ENCODE peak calls at places on chromosomes 5 and 9, in four cellular contexts. J is body of pancreas, S is WERI-Rb-1, Q is lower lobe of right lung. Z is an unnamed sample.

GRCh38 chr9:98518556-98518955 is 190.2 kb downstream of the GABBR2 start:
- DNase-seq in S (no peak), J (no peak), Q (no peak), Z (no peak)

GRCh38 chr9:116087246-116087645 is 66.3 kb upstream of the PAPPA start:
- DNase-seq in J (peak; percentile 5), S (peak; percentile 61), Q (peak; percentile 66), Z (no peak)

GRCh38 chr5:110088676-110089436 is 399.1 kb downstream of the MAN2A1 start:
- DNase-seq in S (no peak), J (no peak), Q (no peak), Z (no peak)

GRCh38 chr9:9003184-9003583 is 1203.6 kb upstream of the DMAC1 start:
- DNase-seq in J (peak; percentile 3), Q (no peak), S (peak; percentile 39), Z (no peak)

GRCh38 chr5:36279054-36279698 is 22.5 kb downstream of the RANBP3L start:
- DNase-seq in Q (no peak), S (no peak), J (no peak), Z (no peak)

GRCh38 chr9:93207326-93207814 is 23.4 kb downstream of the WNK2 start:
- DNase-seq in Q (peak; percentile 40), J (peak; percentile 58), S (peak; percentile 57), Z (peak; percentile 63)

GRCh38 chr9:136093995-136094881 is 851 bp downstream of the NACC2 start:
- DNase-seq in J (peak; percentile 80), S (peak; percentile 67), Q (peak; percentile 86), Z (peak; percentile 65)

GRCh38 chr5:5583023-5583765 is 160.7 kb downstream of the ICE1 start:
- DNase-seq in Q (no peak), J (no peak), S (no peak), Z (no peak)

GRCh38 chr5:59126665-59127354 is 543.9 kb downstream of the RAB3C start:
- DNase-seq in S (no peak), J (no peak), Q (no peak), Z (peak; percentile 20)

GRCh38 chr9:71663216-71663615 is 105.1 kb downstream of the CEMIP2 start:
- DNase-seq in Q (no peak), J (no peak), S (no peak), Z (no peak)

GRCh38 chr9:4622016-4622415 is 40.1 kb upstream of the PLPP6 start:
- DNase-seq in Q (no peak), J (no peak), S (no peak), Z (no peak)

GRCh38 chr9:116275418-116276295 is 122.1 kb downstream of the PAPPA start:
- DNase-seq in Q (no peak), S (no peak), J (peak; percentile 4), Z (no peak)

GRCh38 chr5:137635521-137635921 is 100.4 kb downstream of the KLHL3 start:
- DNase-seq in S (no peak), Q (no peak), J (no peak), Z (no peak)
- H3K27ac ChIP-seq in S (no peak overlapping the region), Q (no peak overlapping the region), J (no peak overlapping the region), Z (no peak overlapping the region)

GRCh38 chr9:34577635-34578240 is 11.8 kb downstream of the CNTFR start:
- DNase-seq in S (peak; percentile 68), Q (no peak), J (no peak), Z (no peak)
- H3K4me3 ChIP-seq in S (peak overlapping the region; percentile 18), Q (peak overlapping the region; percentile 34), J (no peak overlapping the region), Z (peak overlapping the region; percentile 25)

DNA sequence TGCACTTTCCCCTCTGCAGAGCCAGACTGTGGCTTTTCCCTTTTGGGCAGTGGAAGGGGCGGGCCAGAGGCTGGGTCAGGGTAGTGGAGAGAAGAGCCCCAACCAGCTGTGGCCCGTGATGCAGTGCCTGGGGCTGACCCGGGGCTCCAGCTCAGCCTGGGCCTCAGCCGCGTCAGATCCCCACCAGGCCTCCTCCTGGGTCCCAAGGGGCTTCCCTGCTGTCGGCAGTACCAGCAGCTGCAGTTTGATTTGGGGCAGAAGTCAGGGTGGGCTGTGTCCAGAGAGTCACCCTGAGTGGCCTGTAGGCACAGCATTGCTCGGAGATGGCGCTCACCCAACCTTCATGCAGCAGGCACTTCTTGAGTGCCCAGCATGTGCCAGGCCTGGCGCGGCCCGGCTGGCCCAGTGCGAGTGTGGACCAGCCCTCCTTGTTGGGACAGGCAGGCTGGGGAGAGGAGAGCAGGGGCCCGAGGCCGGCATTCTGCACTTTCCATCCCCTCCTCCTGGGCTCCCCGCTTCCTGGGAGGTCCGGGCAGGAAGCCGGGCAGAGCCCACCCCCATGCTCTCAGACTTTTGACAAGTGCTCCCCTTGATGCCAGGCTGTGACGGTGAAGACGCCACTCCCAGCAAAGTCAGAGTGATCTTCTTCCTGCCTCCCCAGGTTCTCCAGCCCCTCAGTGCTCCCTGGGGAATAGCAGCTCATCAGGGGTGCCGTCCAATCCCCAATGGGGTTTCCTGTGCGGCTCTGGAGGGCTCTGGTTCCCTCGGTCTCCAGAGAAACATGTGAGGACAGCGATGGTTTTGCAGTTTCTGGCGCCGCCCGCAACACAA is 88.3 kb upstream of the COL5A1 start:
- DNase-seq in S (no peak), J (no peak), Q (peak; percentile 39), Z (no peak)
- H3K27ac ChIP-seq in S (no peak overlapping the region), J (no peak overlapping the region), Q (no peak overlapping the region), Z (no peak overlapping the region)

DNA sequence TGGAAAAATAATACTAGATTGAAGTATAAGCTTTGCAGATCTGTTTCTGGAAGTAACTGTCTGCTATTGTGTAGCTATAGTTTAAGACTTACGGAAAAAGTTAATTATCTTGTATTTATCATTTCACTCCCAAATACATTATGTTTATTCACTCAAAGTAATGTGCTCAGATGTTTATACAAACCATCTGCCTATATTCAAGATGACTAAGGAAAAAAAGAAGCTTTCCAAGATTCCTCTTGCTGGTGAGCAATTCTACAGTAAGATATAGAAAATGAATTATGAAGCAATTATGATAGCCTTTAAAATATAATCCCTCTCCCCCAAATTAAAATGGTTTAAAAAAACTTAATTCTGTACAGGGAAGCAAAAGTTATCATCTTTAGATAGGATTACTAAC is 137.9 kb downstream of the KIAA0825 start:
- DNase-seq in Q (no peak), S (no peak), J (no peak), Z (no peak)
- H3K4me3 ChIP-seq in Q (no peak overlapping the region), S (no peak overlapping the region), J (no peak overlapping the region), Z (no peak overlapping the region)

DNA sequence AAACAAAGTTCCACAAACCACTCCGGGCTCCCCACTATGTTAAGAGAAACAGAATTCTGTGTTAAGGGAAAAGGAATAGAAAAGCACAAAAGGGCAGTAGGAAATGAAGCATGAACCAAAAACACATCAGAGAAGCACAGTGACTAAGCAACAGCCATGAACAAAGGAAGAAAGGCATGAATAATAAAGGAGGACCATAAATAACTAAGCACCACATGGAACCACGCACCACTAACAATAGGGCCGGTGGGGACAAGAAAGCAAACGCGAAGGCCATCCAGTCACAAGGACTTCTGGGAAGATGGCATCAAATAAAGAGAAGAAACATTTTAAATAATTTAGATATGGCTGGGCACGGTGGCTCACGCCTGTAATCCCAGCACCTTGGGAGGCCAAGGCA is 18.0 kb downstream of the PRUNE2 start:
- DNase-seq in Q (no peak), S (no peak), J (no peak), Z (no peak)
- H3K27ac ChIP-seq in Q (no peak overlapping the region), S (no peak overlapping the region), J (no peak overlapping the region), Z (peak overlapping the region; percentile 37)

GRCh38 chr5:95283022-95283615 is 1.8 kb downstream of the MCTP1 start:
- DNase-seq in J (no peak), S (no peak), Q (no peak), Z (no peak)
- H3K4me3 ChIP-seq in J (no peak overlapping the region), S (peak overlapping the region; percentile 64), Q (peak overlapping the region; percentile 65), Z (no peak overlapping the region)